ENCODE peak calls at places on chromosomes 3 and 15, in ten cellular contexts. One of them, this sample, is unnamed.

GRCh38 chr3:55544219-55544618 is 57.1 kb upstream of the WNT5A start:
- DNase-seq in suprapubic skin: no peak
- DNase-seq in stomach: no peak
- DNase-seq in transverse colon: no peak
- DNase-seq in upper lobe of left lung: no peak
- DNase-seq in K562: no peak
- DNase-seq in SK-N-MC: peak; percentile 30
- DNase-seq in endothelial cell of umbilical vein: no peak
- DNase-seq in HepG2: no peak
- DNase-seq in HCT116: no peak
- DNase-seq in this sample: no peak

GRCh38 chr15:50051811-50052419 is 67.1 kb downstream of the ATP8B4 start:
- DNase-seq in suprapubic skin: no peak
- DNase-seq in stomach: no peak
- DNase-seq in transverse colon: peak; percentile 43
- DNase-seq in upper lobe of left lung: peak; percentile 40
- DNase-seq in K562: peak; percentile 19
- DNase-seq in SK-N-MC: peak; percentile 34
- DNase-seq in endothelial cell of umbilical vein: peak; percentile 50
- DNase-seq in HepG2: peak; percentile 58
- DNase-seq in HCT116: peak; percentile 41
- DNase-seq in this sample: no peak

GRCh38 chr3:37546876-37547275 is 314.8 kb upstream of the CTDSPL start:
- DNase-seq in suprapubic skin: no peak
- DNase-seq in stomach: no peak
- DNase-seq in transverse colon: no peak
- DNase-seq in upper lobe of left lung: no peak
- DNase-seq in K562: peak; percentile 34
- DNase-seq in SK-N-MC: no peak
- DNase-seq in endothelial cell of umbilical vein: no peak
- DNase-seq in HepG2: peak; percentile 7
- DNase-seq in HCT116: no peak
- DNase-seq in this sample: no peak

GRCh38 chr3:183897606-183898384 is 13.1 kb upstream of the PARL start:
- DNase-seq in suprapubic skin: no peak
- DNase-seq in stomach: no peak
- DNase-seq in transverse colon: no peak
- DNase-seq in upper lobe of left lung: no peak
- DNase-seq in K562: peak; percentile 7
- DNase-seq in SK-N-MC: no peak
- DNase-seq in endothelial cell of umbilical vein: no peak
- DNase-seq in HepG2: no peak
- DNase-seq in HCT116: no peak
- DNase-seq in this sample: no peak

GRCh38 chr3:59620334-59620733 is 570.5 kb upstream of the CFAP20DC start:
- DNase-seq in suprapubic skin: no peak
- DNase-seq in stomach: no peak
- DNase-seq in transverse colon: no peak
- DNase-seq in upper lobe of left lung: no peak
- DNase-seq in K562: no peak
- DNase-seq in SK-N-MC: no peak
- DNase-seq in endothelial cell of umbilical vein: no peak
- DNase-seq in HepG2: no peak
- DNase-seq in HCT116: no peak
- DNase-seq in this sample: no peak

GRCh38 chr15:91338763-91339162 is 238.7 kb downstream of the SV2B start:
- DNase-seq in suprapubic skin: no peak
- DNase-seq in stomach: no peak
- DNase-seq in transverse colon: no peak
- DNase-seq in upper lobe of left lung: no peak
- DNase-seq in K562: no peak
- DNase-seq in SK-N-MC: no peak
- DNase-seq in endothelial cell of umbilical vein: no peak
- DNase-seq in HepG2: no peak
- DNase-seq in HCT116: no peak
- DNase-seq in this sample: no peak

GRCh38 chr3:169252535-169252934 is 411.0 kb downstream of the MECOM start:
- DNase-seq in suprapubic skin: no peak
- DNase-seq in stomach: no peak
- DNase-seq in transverse colon: no peak
- DNase-seq in upper lobe of left lung: no peak
- DNase-seq in K562: no peak
- DNase-seq in SK-N-MC: no peak
- DNase-seq in endothelial cell of umbilical vein: no peak
- DNase-seq in HepG2: no peak
- DNase-seq in HCT116: no peak
- DNase-seq in this sample: no peak

GRCh38 chr3:100254168-100254777 is 6.5 kb upstream of the TBC1D23 start:
- DNase-seq in suprapubic skin: no peak
- DNase-seq in stomach: peak; percentile 47
- DNase-seq in transverse colon: peak; percentile 49
- DNase-seq in upper lobe of left lung: peak; percentile 43
- DNase-seq in K562: peak; percentile 28
- DNase-seq in SK-N-MC: peak; percentile 47
- DNase-seq in endothelial cell of umbilical vein: peak; percentile 75
- DNase-seq in HepG2: peak; percentile 68
- DNase-seq in HCT116: peak; percentile 73
- DNase-seq in this sample: no peak

GRCh38 chr3:38129058-38129457 is 7.9 kb downstream of the ACAA1 start:
- DNase-seq in suprapubic skin: peak; percentile 48
- DNase-seq in stomach: peak; percentile 28
- DNase-seq in transverse colon: peak; percentile 5
- DNase-seq in upper lobe of left lung: no peak
- DNase-seq in K562: no peak
- DNase-seq in SK-N-MC: no peak
- DNase-seq in endothelial cell of umbilical vein: no peak
- DNase-seq in HepG2: no peak
- DNase-seq in HCT116: no peak
- DNase-seq in this sample: no peak

GRCh38 chr3:77102916-77103769 is 63.2 kb downstream of the ROBO2 start:
- DNase-seq in suprapubic skin: no peak
- DNase-seq in stomach: no peak
- DNase-seq in transverse colon: no peak
- DNase-seq in upper lobe of left lung: no peak
- DNase-seq in K562: no peak
- DNase-seq in SK-N-MC: no peak
- DNase-seq in endothelial cell of umbilical vein: no peak
- DNase-seq in HepG2: no peak
- DNase-seq in HCT116: no peak
- DNase-seq in this sample: no peak

GRCh38 chr15:77738441-77739437 is 106.0 kb upstream of the LINGO1 start:
- DNase-seq in suprapubic skin: no peak
- DNase-seq in stomach: no peak
- DNase-seq in transverse colon: no peak
- DNase-seq in upper lobe of left lung: no peak
- DNase-seq in K562: no peak
- DNase-seq in SK-N-MC: peak; percentile 97
- DNase-seq in endothelial cell of umbilical vein: no peak
- DNase-seq in HepG2: no peak
- DNase-seq in HCT116: no peak
- DNase-seq in this sample: no peak

GRCh38 chr3:34107669-34108068 is 309.2 kb downstream of the PDCD6IP start:
- DNase-seq in suprapubic skin: no peak
- DNase-seq in stomach: no peak
- DNase-seq in transverse colon: no peak
- DNase-seq in upper lobe of left lung: no peak
- DNase-seq in K562: no peak
- DNase-seq in SK-N-MC: no peak
- DNase-seq in endothelial cell of umbilical vein: no peak
- DNase-seq in HepG2: no peak
- DNase-seq in HCT116: no peak
- DNase-seq in this sample: no peak

GRCh38 chr3:185363662-185364203 is 797 bp downstream of the MAP3K13 start:
- DNase-seq in suprapubic skin: no peak
- DNase-seq in stomach: no peak
- DNase-seq in transverse colon: no peak
- DNase-seq in upper lobe of left lung: peak; percentile 26
- DNase-seq in K562: no peak
- DNase-seq in SK-N-MC: no peak
- DNase-seq in endothelial cell of umbilical vein: no peak
- DNase-seq in HepG2: no peak
- DNase-seq in HCT116: no peak
- DNase-seq in this sample: no peak

GRCh38 chr3:43001094-43001553 is 22.0 kb downstream of the GASK1A start:
- DNase-seq in suprapubic skin: peak; percentile 88
- DNase-seq in stomach: peak; percentile 80
- DNase-seq in transverse colon: peak; percentile 65
- DNase-seq in upper lobe of left lung: peak; percentile 77
- DNase-seq in K562: no peak
- DNase-seq in SK-N-MC: no peak
- DNase-seq in endothelial cell of umbilical vein: no peak
- DNase-seq in HepG2: peak; percentile 77
- DNase-seq in HCT116: no peak
- DNase-seq in this sample: no peak

GRCh38 chr15:27353837-27354236 is 382.9 kb downstream of the GABRG3 start:
- DNase-seq in suprapubic skin: no peak
- DNase-seq in stomach: no peak
- DNase-seq in transverse colon: no peak
- DNase-seq in upper lobe of left lung: no peak
- DNase-seq in K562: no peak
- DNase-seq in SK-N-MC: no peak
- DNase-seq in endothelial cell of umbilical vein: no peak
- DNase-seq in HepG2: no peak
- DNase-seq in HCT116: no peak
- DNase-seq in this sample: no peak

GRCh38 chr15:88982946-88983342 is 69.8 kb upstream of the MFGE8 start:
- DNase-seq in suprapubic skin: no peak
- DNase-seq in stomach: no peak
- DNase-seq in transverse colon: no peak
- DNase-seq in upper lobe of left lung: no peak
- DNase-seq in K562: no peak
- DNase-seq in SK-N-MC: no peak
- DNase-seq in endothelial cell of umbilical vein: no peak
- DNase-seq in HepG2: no peak
- DNase-seq in HCT116: no peak
- DNase-seq in this sample: no peak

GRCh38 chr15:99755692-99756409 is 22.6 kb upstream of the LYSMD4 start:
- DNase-seq in suprapubic skin: no peak
- DNase-seq in stomach: peak; percentile 42
- DNase-seq in transverse colon: peak; percentile 32
- DNase-seq in upper lobe of left lung: peak; percentile 41
- DNase-seq in K562: peak; percentile 60
- DNase-seq in SK-N-MC: peak; percentile 37
- DNase-seq in endothelial cell of umbilical vein: peak; percentile 73
- DNase-seq in HepG2: peak; percentile 74
- DNase-seq in HCT116: peak; percentile 56
- DNase-seq in this sample: peak; percentile 47
- TF ChIP-seq POLR2AphosphoS5 in suprapubic skin: no peak
- TF ChIP-seq POLR2AphosphoS5 in stomach: no peak
- TF ChIP-seq POLR2AphosphoS5 in transverse colon: no peak
- TF ChIP-seq POLR2AphosphoS5 in upper lobe of left lung: no peak
- TF ChIP-seq POLR2AphosphoS5 in K562: no peak
- TF ChIP-seq POLR2AphosphoS5 in SK-N-MC: no peak
- TF ChIP-seq POLR2AphosphoS5 in endothelial cell of umbilical vein: no peak
- TF ChIP-seq POLR2AphosphoS5 in HepG2: no peak
- TF ChIP-seq POLR2AphosphoS5 in HCT116: no peak
- TF ChIP-seq POLR2AphosphoS5 in this sample: no peak

DNA sequence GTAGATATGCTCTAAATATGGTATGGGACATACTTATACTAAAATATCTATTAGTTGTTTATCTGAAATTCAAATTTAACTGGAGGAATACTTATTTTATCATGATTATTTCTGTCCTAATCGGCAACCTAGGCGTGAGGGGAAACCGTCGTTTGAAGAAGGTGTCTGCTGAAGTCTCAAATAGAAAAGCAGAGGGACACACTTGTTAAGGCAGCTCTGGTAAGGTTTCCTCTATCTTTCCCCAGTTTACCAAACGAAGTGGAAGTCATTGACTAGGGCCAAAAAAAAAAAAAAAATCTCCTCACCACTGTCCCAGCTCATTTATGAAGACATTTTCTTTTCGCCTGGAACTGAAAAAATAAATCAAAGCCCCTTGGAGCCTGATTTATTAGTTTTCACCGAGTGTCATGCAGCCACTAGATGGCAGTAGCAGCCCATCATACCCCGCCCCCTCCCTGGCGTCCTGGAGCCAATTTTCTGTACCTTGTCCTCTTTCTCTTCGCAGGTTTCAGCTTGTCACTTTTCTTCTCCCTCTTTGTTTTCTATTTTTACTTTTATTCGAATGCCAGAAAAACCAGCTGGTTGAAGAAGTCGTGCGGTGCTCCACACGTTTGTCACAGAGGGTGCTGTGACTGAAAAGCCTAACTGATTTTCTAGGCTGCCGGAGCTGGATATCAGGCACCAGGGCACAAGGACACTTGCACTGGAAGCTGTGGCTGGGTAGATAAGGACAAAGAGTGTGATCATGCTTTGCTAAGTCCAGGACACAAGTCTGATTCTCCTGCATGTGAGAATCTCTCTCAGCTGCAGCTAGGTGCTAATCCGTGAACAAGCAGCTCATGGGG is 238.7 kb downstream of the ZPLD1 start:
- DNase-seq in suprapubic skin: no peak
- DNase-seq in stomach: peak; percentile 59
- DNase-seq in transverse colon: peak; percentile 38
- DNase-seq in upper lobe of left lung: peak; percentile 37
- DNase-seq in K562: peak; percentile 58
- DNase-seq in SK-N-MC: peak; percentile 69
- DNase-seq in endothelial cell of umbilical vein: peak; percentile 53
- DNase-seq in HepG2: peak; percentile 33
- DNase-seq in HCT116: peak; percentile 46
- DNase-seq in this sample: peak; percentile 20
- TF ChIP-seq POLR2AphosphoS5 in suprapubic skin: no peak
- TF ChIP-seq POLR2AphosphoS5 in stomach: no peak
- TF ChIP-seq POLR2AphosphoS5 in transverse colon: no peak
- TF ChIP-seq POLR2AphosphoS5 in upper lobe of left lung: no peak
- TF ChIP-seq POLR2AphosphoS5 in K562: no peak
- TF ChIP-seq POLR2AphosphoS5 in SK-N-MC: no peak
- TF ChIP-seq POLR2AphosphoS5 in endothelial cell of umbilical vein: no peak
- TF ChIP-seq POLR2AphosphoS5 in HepG2: no peak
- TF ChIP-seq POLR2AphosphoS5 in HCT116: no peak
- TF ChIP-seq POLR2AphosphoS5 in this sample: no peak

GRCh38 chr3:152638707-152639450 is 196.1 kb upstream of the P2RY1 start:
- DNase-seq in suprapubic skin: no peak
- DNase-seq in stomach: no peak
- DNase-seq in transverse colon: no peak
- DNase-seq in upper lobe of left lung: no peak
- DNase-seq in K562: no peak
- DNase-seq in SK-N-MC: peak; percentile 39
- DNase-seq in endothelial cell of umbilical vein: no peak
- DNase-seq in HepG2: no peak
- DNase-seq in HCT116: no peak
- DNase-seq in this sample: no peak
- TF ChIP-seq POLR2AphosphoS5 in suprapubic skin: no peak
- TF ChIP-seq POLR2AphosphoS5 in stomach: no peak
- TF ChIP-seq POLR2AphosphoS5 in transverse colon: peak; percentile 31
- TF ChIP-seq POLR2AphosphoS5 in upper lobe of left lung: no peak
- TF ChIP-seq POLR2AphosphoS5 in K562: no peak
- TF ChIP-seq POLR2AphosphoS5 in SK-N-MC: no peak
- TF ChIP-seq POLR2AphosphoS5 in endothelial cell of umbilical vein: no peak
- TF ChIP-seq POLR2AphosphoS5 in HepG2: no peak
- TF ChIP-seq POLR2AphosphoS5 in HCT116: no peak
- TF ChIP-seq POLR2AphosphoS5 in this sample: no peak

DNA sequence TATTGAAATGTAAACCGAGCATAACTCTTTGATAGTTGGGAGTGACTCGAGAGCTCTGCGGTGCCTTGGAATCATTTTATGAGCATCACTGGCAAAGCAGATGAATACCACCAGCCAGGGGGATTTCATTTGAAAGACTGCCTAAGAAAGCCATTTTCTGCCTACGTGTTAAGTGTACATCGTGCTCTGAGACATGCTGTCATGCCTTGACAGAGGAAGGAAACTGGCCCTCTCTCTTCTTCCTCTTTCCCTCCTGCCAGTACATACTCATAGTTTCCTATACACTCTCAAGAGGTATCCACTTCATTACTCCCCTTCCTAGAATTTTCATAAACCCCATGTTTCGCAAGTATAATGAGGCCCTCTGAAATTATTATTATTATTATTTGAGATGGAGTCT is 8.8 kb downstream of the BCL2A1 start:
- DNase-seq in suprapubic skin: no peak
- DNase-seq in stomach: no peak
- DNase-seq in transverse colon: no peak
- DNase-seq in upper lobe of left lung: peak; percentile 42
- DNase-seq in K562: no peak
- DNase-seq in SK-N-MC: no peak
- DNase-seq in endothelial cell of umbilical vein: no peak
- DNase-seq in HepG2: no peak
- DNase-seq in HCT116: no peak
- DNase-seq in this sample: no peak
- TF ChIP-seq POLR2AphosphoS5 in suprapubic skin: no peak
- TF ChIP-seq POLR2AphosphoS5 in stomach: no peak
- TF ChIP-seq POLR2AphosphoS5 in transverse colon: no peak
- TF ChIP-seq POLR2AphosphoS5 in upper lobe of left lung: peak; percentile 45
- TF ChIP-seq POLR2AphosphoS5 in K562: no peak
- TF ChIP-seq POLR2AphosphoS5 in SK-N-MC: no peak
- TF ChIP-seq POLR2AphosphoS5 in endothelial cell of umbilical vein: no peak
- TF ChIP-seq POLR2AphosphoS5 in HepG2: no peak
- TF ChIP-seq POLR2AphosphoS5 in HCT116: no peak
- TF ChIP-seq POLR2AphosphoS5 in this sample: peak; percentile 73

This sample was measured in GM12892.